ENCODE peak calls at places on chromosomes 2 and 18, in seven cellular contexts. K is Calu3; S is glutamatergic neuron; U is CD4-positive, alpha-beta T cell; G is stomach; P is endothelial cell of umbilical vein; Y is uterus. R is an unnamed sample.

GRCh38 chr2:29562896-29563295 is 358.5 kb downstream of the ALK start:
- DNase-seq in G (no peak), U (no peak), S (no peak), P (no peak), K (no peak), Y (no peak), R (no peak)

GRCh38 chr2:101706819-101707177 is 9.3 kb downstream of the MAP4K4 start:
- DNase-seq in G (no peak), U (no peak), S (no peak), Y (no peak), P (no peak), K (no peak), R (no peak)

GRCh38 chr2:98560256-98560771 is 48.0 kb downstream of the COA5 start:
- DNase-seq in Y (no peak), P (peak), S (no peak), K (no peak), G (no peak), U (no peak), R (no peak)

GRCh38 chr2:9060819-9061218 is 57.3 kb upstream of the MBOAT2 start:
- DNase-seq in S (no peak), G (no peak), K (no peak), U (no peak), P (no peak), Y (no peak), R (no peak)

GRCh38 chr18:7748252-7749000 is 181.3 kb downstream of the PTPRM start:
- DNase-seq in G (no peak), S (no peak), P (peak), K (no peak), Y (no peak), U (no peak), R (no peak)

GRCh38 chr2:53450885-53451284 is 316.7 kb upstream of the CHAC2 start:
- DNase-seq in S (no peak), U (no peak), G (no peak), Y (no peak), K (no peak), P (no peak), R (no peak)

GRCh38 chr2:171922230-171923022 is at the start of gene HAT1:
- DNase-seq in U (peak), K (peak), Y (peak), S (peak), G (peak), P (peak), R (peak)

GRCh38 chr2:81767173-81767720 is 1462.7 kb upstream of the LRRTM1 start:
- DNase-seq in K (no peak), U (no peak), S (no peak), P (no peak), Y (no peak), G (no peak), R (no peak)

GRCh38 chr2:160367887-160368286 is 125.7 kb downstream of the RBMS1 start:
- DNase-seq in Y (no peak), U (no peak), G (no peak), P (no peak), S (no peak), K (no peak), R (no peak)

GRCh38 chr2:138433995-138434991 is 67.3 kb upstream of the SPOPL start:
- DNase-seq in K (no peak), G (no peak), Y (no peak), P (no peak), U (no peak), S (no peak), R (no peak)

GRCh38 chr2:238653436-238654109 is 194.3 kb upstream of the TWIST2 start:
- DNase-seq in K (no peak), P (no peak), G (no peak), U (no peak), Y (no peak), S (no peak), R (no peak)

GRCh38 chr2:128444044-128444771 is 125.5 kb upstream of the HS6ST1 start:
- DNase-seq in P (no peak), Y (no peak), S (peak), K (no peak), G (peak), U (no peak), R (no peak)

GRCh38 chr2:26768759-26769500 is 4.8 kb downstream of the SLC35F6 start:
- DNase-seq in Y (peak), S (no peak), P (peak), K (peak), G (peak), U (no peak), R (no peak)

GRCh38 chr2:156540706-156541105 is 104.5 kb downstream of the GPD2 start:
- DNase-seq in P (no peak), Y (no peak), G (no peak), U (no peak), K (no peak), S (no peak), R (no peak)

GRCh38 chr2:168669151-168669550 is 133.3 kb upstream of the NOSTRIN start:
- DNase-seq in U (no peak), G (no peak), S (no peak), K (no peak), Y (no peak), P (no peak), R (no peak)
- TF ChIP-seq CTCF in U (no peak), G (no peak), S (no peak), K (no peak), Y (no peak), P (no peak), R (no peak)

GRCh38 chr2:151162185-151162584 is 99.5 kb downstream of the RBM43 start:
- DNase-seq in G (no peak), P (peak), K (no peak), Y (no peak), U (no peak), S (no peak), R (no peak)
- TF ChIP-seq CTCF in G (no peak), P (no peak), K (no peak), Y (no peak), U (no peak), S (no peak), R (no peak)

DNA sequence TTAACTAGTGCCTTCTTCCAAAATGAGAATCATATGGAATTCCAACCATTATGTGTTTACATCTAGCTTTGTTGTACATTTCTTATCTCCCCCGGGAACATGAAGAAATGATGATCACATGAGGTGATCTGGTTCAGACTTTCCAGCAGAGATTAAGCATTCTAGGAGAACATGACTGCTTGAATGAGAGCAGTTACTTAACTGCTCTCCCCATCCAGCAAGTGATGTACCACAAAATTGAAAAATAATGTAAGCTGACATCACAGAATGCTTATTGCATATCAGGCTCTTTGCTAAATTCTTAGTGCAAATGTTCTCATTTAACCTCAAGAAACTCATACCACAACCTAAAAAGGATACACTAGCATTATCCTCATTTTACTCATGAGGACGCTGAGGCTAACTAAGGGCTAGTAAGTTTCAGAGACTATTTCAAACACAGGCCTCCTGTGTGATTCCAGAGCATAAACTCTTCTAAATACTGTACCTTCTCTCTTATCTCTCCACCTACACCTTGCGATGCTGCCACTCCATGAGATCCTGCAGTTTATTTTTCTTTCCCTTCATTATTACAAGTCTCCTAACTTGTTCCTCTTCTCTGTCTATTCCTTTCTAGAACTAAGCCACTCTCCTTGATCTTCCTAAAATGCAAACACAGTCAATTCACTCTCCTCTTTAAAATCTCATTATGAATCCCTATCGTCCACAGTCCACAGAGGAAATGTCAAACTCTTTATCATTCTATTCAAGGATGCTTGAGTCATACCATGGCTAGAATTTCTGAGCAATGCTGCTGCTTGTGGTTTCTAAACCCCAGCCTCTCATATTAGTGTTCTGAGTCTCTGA is 1224.8 kb upstream of the ZEB2 start:
- DNase-seq in G (no peak), U (no peak), K (no peak), P (peak), Y (no peak), S (no peak), R (no peak)
- TF ChIP-seq CTCF in G (no peak), U (no peak), K (no peak), P (no peak), Y (no peak), S (no peak), R (no peak)

DNA sequence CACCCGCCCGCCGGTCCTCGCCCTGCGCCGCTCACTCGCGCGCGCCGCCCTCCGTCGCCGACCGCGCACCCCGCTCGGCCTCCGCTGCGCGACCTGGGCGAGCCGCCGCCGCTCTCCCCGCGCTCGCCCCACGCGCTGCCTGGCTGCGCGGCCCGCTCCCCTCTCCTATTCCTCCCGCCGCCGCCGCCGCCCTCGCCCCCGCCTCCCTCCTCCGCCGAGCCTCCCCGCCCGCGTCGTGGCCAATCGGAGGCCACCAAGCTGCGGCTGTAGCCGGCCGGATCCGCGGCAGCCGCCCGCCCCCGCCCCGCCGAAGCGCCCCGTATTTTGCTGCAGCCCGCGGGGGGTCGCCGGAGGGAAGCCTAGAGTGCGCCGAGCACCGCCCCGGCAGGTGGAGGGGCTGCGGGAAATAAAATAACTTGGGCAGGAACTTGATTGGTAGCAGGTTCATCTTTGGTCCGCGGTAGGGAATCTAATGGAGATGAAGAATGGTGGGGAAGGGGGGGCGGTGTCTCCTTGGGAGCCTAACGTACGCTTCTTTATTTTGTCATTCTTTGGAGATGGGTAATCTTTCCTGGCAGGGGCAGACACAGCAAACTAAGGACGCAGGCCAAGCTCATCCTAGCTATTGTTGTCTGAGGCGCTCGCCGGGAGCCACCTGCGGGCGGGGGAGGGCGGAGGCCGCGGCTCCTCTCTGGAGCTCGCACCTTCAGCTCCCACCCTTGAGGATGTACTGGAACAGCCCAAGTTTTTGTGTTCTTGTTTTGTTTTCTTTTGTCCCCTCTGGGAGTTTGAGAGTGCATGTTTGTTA is 1.1 kb upstream of the CDH2 start:
- DNase-seq in G (peak), K (peak), U (no peak), P (peak), Y (peak), S (peak), R (peak)
- TF ChIP-seq CTCF in G (no peak), K (no peak), U (no peak), P (peak), Y (no peak), S (no peak), R (no peak)

DNA sequence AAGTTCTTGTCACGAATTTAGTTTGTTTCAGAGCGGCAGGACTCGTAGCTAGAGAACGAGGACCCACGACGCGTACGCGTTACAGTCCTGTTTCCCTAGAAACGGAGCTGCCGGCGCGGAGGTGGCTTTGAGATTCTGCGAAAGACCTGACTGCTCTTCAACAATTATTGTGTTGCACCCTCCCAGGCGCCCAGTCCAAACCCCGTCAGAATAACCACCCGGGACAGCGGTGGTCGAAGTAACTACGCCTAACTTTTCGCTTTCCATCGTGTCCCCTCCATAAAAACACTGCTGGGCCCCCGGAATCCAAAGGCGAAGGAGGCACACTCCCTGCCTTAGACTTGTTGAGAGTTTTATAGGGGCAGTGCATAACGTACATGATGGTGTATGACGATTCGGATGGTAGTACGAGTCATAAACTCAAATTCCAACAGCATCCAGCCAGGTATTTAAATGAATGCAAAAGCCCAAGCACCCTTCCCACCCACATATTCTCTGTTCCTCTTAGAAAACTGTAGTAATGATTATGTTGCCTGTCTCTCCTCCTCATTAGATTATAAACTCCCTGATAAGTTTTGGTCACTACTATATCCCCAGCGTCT is 651 bp upstream of the STAM2 start:
- DNase-seq in K (no peak), S (no peak), U (no peak), P (no peak), Y (no peak), G (no peak), R (no peak)
- TF ChIP-seq CTCF in K (no peak), S (peak), U (peak), P (no peak), Y (no peak), G (no peak), R (no peak)

GRCh38 chr2:44719564-44719963 is 221.9 kb upstream of the SIX3 start:
- DNase-seq in G (no peak), U (no peak), S (no peak), P (no peak), Y (no peak), K (no peak), R (no peak)

GRCh38 chr2:44716131-44716530 is 225.4 kb upstream of the SIX3 start:
- DNase-seq in Y (no peak), U (no peak), S (no peak), P (no peak), K (no peak), G (no peak), R (no peak)

GRCh38 chr2:44718431-44718830 is 223.1 kb upstream of the SIX3 start:
- DNase-seq in Y (no peak), K (no peak), U (no peak), P (no peak), S (no peak), G (no peak), R (no peak)

GRCh38 chr2:44713170-44713569 is 228.3 kb upstream of the SIX3 start:
- DNase-seq in Y (no peak), P (no peak), G (no peak), U (no peak), K (no peak), S (no peak), R (no peak)

GRCh38 chr2:44715671-44716077 is 225.8 kb upstream of the SIX3 start:
- DNase-seq in Y (no peak), G (no peak), U (no peak), S (peak), K (peak), P (peak), R (no peak)
- TF ChIP-seq CTCF in Y (no peak), G (no peak), U (no peak), S (no peak), K (no peak), P (peak), R (peak)

GRCh38 chr2:42060028-42060427 is 12.2 kb downstream of the PKDCC start:
- DNase-seq in U (no peak), Y (no peak), P (no peak), S (no peak), K (no peak), G (no peak), R (no peak)
- TF ChIP-seq CTCF in U (no peak), Y (no peak), P (no peak), S (no peak), K (no peak), G (no peak), R (no peak)

GRCh38 chr2:208265807-208266640 is at the start of gene PIKFYVE:
- DNase-seq in K (peak), U (peak), G (peak), P (peak), Y (peak), S (peak), R (peak)
- TF ChIP-seq CTCF in K (no peak), U (no peak), G (no peak), P (no peak), Y (no peak), S (no peak), R (no peak)

GRCh38 chr2:133192028-133192427 is 376.2 kb downstream of the NCKAP5 start:
- DNase-seq in Y (no peak), G (no peak), U (no peak), K (no peak), S (no peak), P (no peak), R (no peak)

GRCh38 chr2:133194068-133194655 is 374.1 kb downstream of the NCKAP5 start:
- DNase-seq in P (peak), Y (no peak), G (no peak), S (no peak), K (no peak), U (no peak), R (no peak)

GRCh38 chr2:133193544-133193943 is 374.7 kb downstream of the NCKAP5 start:
- DNase-seq in S (no peak), U (no peak), K (no peak), G (no peak), P (no peak), Y (no peak), R (no peak)

GRCh38 chr2:133197156-133197555 is 371.1 kb downstream of the NCKAP5 start:
- DNase-seq in K (no peak), U (no peak), Y (no peak), G (no peak), P (no peak), S (no peak), R (no peak)

DNA sequence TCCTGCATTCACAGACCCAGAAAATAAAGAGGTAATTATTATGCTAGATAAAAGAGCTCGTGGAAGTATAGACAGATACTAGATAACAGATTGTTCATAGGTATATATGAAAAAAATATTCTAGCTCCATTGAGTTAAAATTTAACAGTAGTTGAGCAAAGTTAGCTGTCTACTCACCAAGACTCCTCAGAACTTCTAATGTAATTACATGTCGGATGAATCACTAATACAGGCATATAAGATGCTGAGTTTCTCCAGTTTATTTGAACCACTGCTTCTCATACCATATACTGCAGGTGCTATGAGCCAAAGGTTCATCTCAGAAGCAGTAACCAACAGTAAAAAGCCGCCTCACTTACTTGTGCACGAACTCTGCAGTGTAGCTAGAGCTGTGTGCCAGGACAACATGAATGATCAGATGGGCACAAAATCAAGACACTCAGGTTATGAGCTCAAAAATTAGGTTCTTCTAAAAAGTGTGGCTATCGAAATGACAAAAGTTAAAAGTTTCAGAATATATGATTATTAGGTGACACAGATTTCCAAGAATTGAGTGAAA is 373.4 kb downstream of the NCKAP5 start:
- DNase-seq in G (no peak), Y (no peak), U (no peak), P (no peak), K (no peak), S (no peak), R (no peak)
- TF ChIP-seq CTCF in G (no peak), Y (no peak), U (no peak), P (no peak), K (no peak), S (no peak), R (no peak)

DNA sequence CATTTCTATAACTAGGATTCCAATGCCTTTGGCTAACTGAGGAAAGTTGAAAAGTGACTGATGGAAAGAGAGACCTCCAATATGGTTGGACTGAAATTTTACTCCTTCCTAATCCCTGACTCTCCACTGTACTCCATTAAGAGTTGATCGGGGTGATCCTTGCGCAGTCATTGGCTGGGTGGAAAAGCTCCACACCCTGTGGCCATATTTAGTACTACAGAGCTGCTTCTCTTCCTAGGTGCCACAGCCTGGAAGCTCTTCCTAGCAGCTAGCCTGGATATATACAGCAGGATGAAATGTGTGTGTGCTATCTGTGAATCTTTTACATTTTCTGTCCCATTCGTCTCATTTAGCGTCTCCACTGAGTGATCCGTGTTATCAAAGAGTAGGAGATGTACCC is 71.2 kb downstream of the MEP1B start:
- DNase-seq in P (no peak), S (no peak), G (no peak), U (no peak), Y (no peak), K (no peak), R (no peak)
- TF ChIP-seq CTCF in P (no peak), S (peak), G (no peak), U (no peak), Y (no peak), K (no peak), R (no peak)